ENCODE peak calls at places on chromosomes 11 and 22, in ten cellular contexts. O is cardiac fibroblast; V is NCI-H1105 treated with DMSO at 0.1 percent for 48 hours; R is NCI-H1417 treated with DMSO at 0.1 percent for 48 hours; Z is non-pigmented ciliary epithelial cell; J is mesenchymal stem cell; N is activated naive CD8-positive, alpha-beta T cell treated with anti-CD3 and anti-CD28 coated beads, Interleukin-2, amount 50 U/mL, for 24 hours; E is occipital lobe; T is HFF-Myc; S is right cardiac atrium. W is an unnamed sample.

GRCh38 chr11:102421262-102421661 is 31.3 kb downstream of the TMEM123 start:
- DNase-seq in O (no peak), V (peak), R (peak), Z (no peak), J (no peak), N (no peak), E (no peak), T (no peak), S (no peak), W (no peak)

GRCh38 chr11:93484716-93485115 is 58.5 kb downstream of the SMCO4 start:
- DNase-seq in O (peak), V (no peak), R (no peak), Z (no peak), J (no peak), N (no peak), E (no peak), T (peak), S (no peak), W (no peak)

GRCh38 chr11:94046796-94047195 is 25.6 kb downstream of the HEPHL1 start:
- DNase-seq in O (no peak), V (peak), R (no peak), Z (no peak), J (no peak), N (no peak), E (no peak), T (no peak), S (no peak), W (no peak)

GRCh38 chr22:28799125-28799833 is 1.1 kb downstream of the XBP1 start:
- DNase-seq in O (peak), V (peak), R (no peak), Z (peak), J (peak), N (peak), E (no peak), T (no peak), S (peak), W (no peak)

GRCh38 chr11:14242198-14242597 is 116.8 kb downstream of the RRAS2 start:
- DNase-seq in O (no peak), V (no peak), R (no peak), Z (no peak), J (no peak), N (no peak), E (no peak), T (no peak), S (peak), W (peak)

GRCh38 chr11:26331911-26332571 is at the start of gene ANO3:
- DNase-seq in O (peak), V (peak), R (peak), Z (peak), J (peak), N (peak), E (peak), T (peak), S (peak), W (peak)

GRCh38 chr22:30513462-30513861 is 8.0 kb upstream of the SEC14L4 start:
- DNase-seq in O (no peak), V (no peak), R (no peak), Z (no peak), J (no peak), N (no peak), E (no peak), T (no peak), S (no peak), W (no peak)

GRCh38 chr11:116641561-116642045 is 131.2 kb downstream of the BUD13 start:
- DNase-seq in O (peak), V (peak), R (peak), Z (no peak), J (no peak), N (peak), E (no peak), T (no peak), S (no peak), W (peak)

GRCh38 chr22:24871611-24872205 is 65.7 kb downstream of the SGSM1 start:
- DNase-seq in O (peak), V (no peak), R (no peak), Z (no peak), J (no peak), N (no peak), E (no peak), T (no peak), S (no peak), W (no peak)

GRCh38 chr22:45009881-45010531 is at the start of gene PHF21B:
- DNase-seq in O (peak), V (peak), R (no peak), Z (no peak), J (peak), N (peak), E (peak), T (no peak), S (peak), W (peak)

GRCh38 chr11:105000797-105001196 is 22.2 kb downstream of the CASP5 start:
- DNase-seq in O (no peak), V (no peak), R (no peak), Z (no peak), J (no peak), N (peak), E (no peak), T (no peak), S (no peak), W (no peak)

GRCh38 chr22:33104192-33104591 is 46.0 kb upstream of the SYN3 start:
- DNase-seq in O (no peak), V (no peak), R (no peak), Z (no peak), J (no peak), N (no peak), E (no peak), T (no peak), S (no peak), W (no peak)

GRCh38 chr11:72243173-72243566 is 806 bp downstream of the PHOX2A start:
- DNase-seq in O (no peak), V (no peak), R (no peak), Z (no peak), J (no peak), N (no peak), E (no peak), T (no peak), S (no peak), W (no peak)

GRCh38 chr11:76803023-76803422 is 19.9 kb downstream of the TSKU start:
- DNase-seq in O (peak), V (no peak), R (no peak), Z (no peak), J (peak), N (no peak), E (no peak), T (no peak), S (peak), W (no peak)

GRCh38 chr11:95092549-95093324 is 3.1 kb downstream of the ENDOD1 start:
- DNase-seq in O (peak), V (no peak), R (no peak), Z (no peak), J (peak), N (peak), E (no peak), T (no peak), S (no peak), W (no peak)

GRCh38 chr11:104327864-104328513 is 164.0 kb upstream of the PDGFD start:
- DNase-seq in O (peak), V (no peak), R (no peak), Z (no peak), J (no peak), N (no peak), E (no peak), T (no peak), S (no peak), W (no peak)

GRCh38 chr11:15912825-15913224 is 443.5 kb downstream of the SOX6 start:
- DNase-seq in O (no peak), V (no peak), R (no peak), Z (no peak), J (no peak), N (no peak), E (no peak), T (no peak), S (peak), W (no peak)

GRCh38 chr22:22195265-22196017 is 49.1 kb upstream of the VPREB1 start:
- DNase-seq in O (peak), V (peak), R (peak), Z (peak), J (peak), N (peak), E (no peak), T (peak), S (peak), W (peak)

GRCh38 chr11:95563173-95563572 is 226.4 kb downstream of the FAM76B start:
- DNase-seq in O (no peak), V (no peak), R (no peak), Z (no peak), J (peak), N (no peak), E (no peak), T (peak), S (no peak), W (no peak)

GRCh38 chr22:24707477-24707816 is 67.1 kb downstream of the PIWIL3 start:
- DNase-seq in O (no peak), V (no peak), R (no peak), Z (no peak), J (no peak), N (no peak), E (no peak), T (no peak), S (no peak), W (peak)

GRCh38 chr22:50057292-50057867 is 718 bp downstream of the TTLL8 start:
- DNase-seq in O (no peak), V (no peak), R (no peak), Z (no peak), J (no peak), N (no peak), E (no peak), T (no peak), S (no peak), W (no peak)

GRCh38 chr11:66979336-66979980 is 4.4 kb downstream of the C11orf86 start:
- DNase-seq in O (peak), V (no peak), R (no peak), Z (no peak), J (no peak), N (no peak), E (no peak), T (no peak), S (no peak), W (no peak)

GRCh38 chr11:61974766-61975631 is 7.6 kb upstream of the FTH1 start:
- DNase-seq in O (peak), V (peak), R (no peak), Z (no peak), J (no peak), N (no peak), E (no peak), T (no peak), S (no peak), W (peak)

GRCh38 chr22:20186183-20186870 is 35.5 kb upstream of the CCDC188 start:
- DNase-seq in O (no peak), V (no peak), R (no peak), Z (no peak), J (no peak), N (no peak), E (no peak), T (no peak), S (no peak), W (no peak)

GRCh38 chr22:38982008-38982927 is at the start of gene APOBEC3B:
- DNase-seq in O (peak), V (no peak), R (no peak), Z (peak), J (peak), N (peak), E (peak), T (peak), S (peak), W (peak)

GRCh38 chr11:120581317-120581716 is 69.8 kb downstream of the GRIK4 start:
- DNase-seq in O (no peak), V (no peak), R (no peak), Z (no peak), J (peak), N (no peak), E (no peak), T (no peak), S (no peak), W (no peak)

GRCh38 chr11:78690588-78690987 is 115.9 kb upstream of the NARS2 start:
- DNase-seq in O (no peak), V (no peak), R (no peak), Z (no peak), J (no peak), N (no peak), E (no peak), T (no peak), S (no peak), W (no peak)

GRCh38 chr22:39110631-39111561 is 13.9 kb downstream of the APOBEC3H start:
- DNase-seq in O (no peak), V (peak), R (no peak), Z (no peak), J (no peak), N (no peak), E (no peak), T (no peak), S (no peak), W (no peak)

GRCh38 chr11:116828632-116829524 is 829 bp upstream of the APOC3 start:
- DNase-seq in O (no peak), V (no peak), R (no peak), Z (no peak), J (no peak), N (no peak), E (no peak), T (no peak), S (no peak), W (no peak)

GRCh38 chr11:36421546-36422155 is 88.4 kb downstream of the TRAF6 start:
- DNase-seq in O (peak), V (no peak), R (no peak), Z (no peak), J (peak), N (no peak), E (no peak), T (no peak), S (no peak), W (no peak)

GRCh38 chr11:43517518-43517917 is 158.8 kb downstream of the TTC17 start:
- DNase-seq in O (no peak), V (no peak), R (no peak), Z (no peak), J (peak), N (no peak), E (no peak), T (no peak), S (no peak), W (no peak)

GRCh38 chr11:45904309-45904915 is 2.7 kb downstream of the FREY1 start:
- DNase-seq in O (no peak), V (no peak), R (no peak), Z (no peak), J (no peak), N (no peak), E (no peak), T (no peak), S (no peak), W (no peak)

GRCh38 chr11:85854557-85855340 is 434 bp upstream of the CCDC83 start:
- DNase-seq in O (peak), V (peak), R (peak), Z (peak), J (peak), N (peak), E (peak), T (peak), S (peak), W (peak)

GRCh38 chr11:1101318-1102089 is 26.8 kb downstream of the MUC2 start:
- DNase-seq in O (no peak), V (no peak), R (no peak), Z (no peak), J (no peak), N (no peak), E (no peak), T (no peak), S (no peak), W (no peak)

GRCh38 chr11:43067681-43068080 is 244.1 kb upstream of the API5 start:
- DNase-seq in O (no peak), V (no peak), R (no peak), Z (no peak), J (peak), N (no peak), E (no peak), T (no peak), S (no peak), W (no peak)

W was measured in posterior cingulate gyrus.